ENCODE peak calls at places on chromosomes 12 and 14, in nine cellular contexts. W is GM10248; X is OCI-LY7; E is activated naive CD4-positive, alpha-beta T cell; H is activated T-helper 1 cell treated with anti-CD3 and anti-CD28 coated beads, Interleukin-2, amount 50 U/mL, for 16 hours; B is iris pigment epithelial cell; D is HTR-8/SVneo; N is mesendoderm; O is stimulated activated CD4-positive, alpha-beta T cell treated with anti-CD3 and anti-CD28 coated beads, Interleukin-2, amount 100 ng/mL, for 4 hours. K is an unnamed sample.

GRCh38 chr12:71780207-71780822 is 25.7 kb downstream of the RAB21 start:
- DNase-seq in B (peak; percentile 53), W (peak; percentile 28), N (peak; percentile 43), E (peak; percentile 4), H (no peak), X (peak; percentile 55), O (peak; percentile 11), D (peak; percentile 30), K (peak; percentile 50)

GRCh38 chr12:108069766-108070165 is 59.3 kb upstream of the WSCD2 start:
- DNase-seq in W (no peak), H (no peak), B (no peak), O (no peak), D (no peak), X (no peak), N (no peak), E (no peak), K (no peak)

GRCh38 chr12:27969901-27970390 is 2.6 kb downstream of the PTHLH start:
- DNase-seq in O (peak; percentile 30), B (peak; percentile 57), X (no peak), W (peak; percentile 69), E (no peak), D (peak; percentile 64), H (no peak), N (peak; percentile 88), K (peak; percentile 52)

GRCh38 chr12:69052613-69053408 is 119.8 kb upstream of the CPM start:
- DNase-seq in D (peak; percentile 74), N (peak; percentile 91), E (no peak), X (no peak), W (no peak), H (no peak), O (peak; percentile 23), B (peak; percentile 86), K (no peak)

GRCh38 chr12:45543887-45544286 is 185.6 kb upstream of the ARID2 start:
- DNase-seq in O (peak; percentile 37), B (peak; percentile 85), X (peak; percentile 67), E (no peak), D (peak; percentile 74), W (peak; percentile 77), H (no peak), N (peak; percentile 78), K (peak; percentile 72)

GRCh38 chr12:106282457-106283097 is 20.0 kb upstream of the TCP11L2 start:
- DNase-seq in X (peak; percentile 82), O (peak; percentile 25), B (peak; percentile 66), W (peak; percentile 62), N (peak; percentile 71), H (no peak), E (peak; percentile 4), D (peak; percentile 41), K (peak; percentile 64)

GRCh38 chr12:108643941-108644742 is 10.4 kb upstream of the SELPLG start:
- DNase-seq in D (no peak), E (no peak), B (no peak), W (no peak), X (no peak), O (no peak), N (no peak), H (no peak), K (no peak)

GRCh38 chr12:115849262-115849943 is 428.1 kb downstream of the MED13L start:
- DNase-seq in H (no peak), D (no peak), N (no peak), W (no peak), O (no peak), B (no peak), X (no peak), E (no peak), K (no peak)

GRCh38 chr12:66235626-66236281 is 46.7 kb downstream of the IRAK3 start:
- DNase-seq in E (no peak), N (no peak), W (no peak), H (no peak), X (peak; percentile 38), D (peak; percentile 49), B (peak; percentile 41), O (no peak), K (no peak)

GRCh38 chr14:58994130-58994529 is 194.3 kb upstream of the DAAM1 start:
- DNase-seq in X (no peak), D (no peak), O (no peak), H (no peak), B (no peak), W (no peak), N (no peak), E (no peak), K (no peak)

GRCh38 chr14:92294506-92294905 is 28.5 kb upstream of the SLC24A4 start:
- DNase-seq in N (no peak), W (no peak), D (no peak), B (no peak), X (no peak), E (no peak), O (no peak), H (no peak), K (no peak)

GRCh38 chr12:88334271-88334670 is 192.2 kb downstream of the TMTC3 start:
- DNase-seq in O (no peak), H (no peak), W (no peak), E (no peak), N (no peak), X (peak; percentile 26), D (peak; percentile 7), B (peak; percentile 46), K (no peak)

GRCh38 chr12:116954700-116955381 is 44.1 kb downstream of the FBXW8 start:
- DNase-seq in B (no peak), N (no peak), H (no peak), X (no peak), D (no peak), O (no peak), E (no peak), W (no peak), K (no peak)

GRCh38 chr12:47808574-47809380 is 10.9 kb downstream of the HDAC7 start:
- DNase-seq in W (no peak), O (no peak), E (no peak), H (no peak), N (peak; percentile 49), D (no peak), X (peak; percentile 70), B (peak; percentile 62), K (peak; percentile 62)

GRCh38 chr12:115149685-115150378 is 465.9 kb upstream of the TBX3 start:
- DNase-seq in W (no peak), N (no peak), X (peak; percentile 7), E (no peak), H (no peak), D (no peak), O (no peak), B (peak; percentile 90), K (no peak)

K was measured in germinal center.